ENCODE peak calls at places on chromosomes 11 and 22, in nine cellular contexts. One of them, this sample, is unnamed.

GRCh38 chr11:118211006-118211405 is 13.8 kb downstream of the JAML start:
- DNase-seq in HepG2: no peak
- DNase-seq in mesenchymal stem cell: no peak
- DNase-seq in HCT116: no peak
- DNase-seq in DND-41: no peak
- DNase-seq in neural progenitor cell: peak; percentile 82
- DNase-seq in hepatocyte: no peak
- DNase-seq in PC-3: no peak
- DNase-seq in neuronal stem cell: peak; percentile 50
- DNase-seq in this sample: peak; percentile 77

GRCh38 chr22:49761836-49762235 is 65.8 kb downstream of the BRD1 start:
- DNase-seq in PC-3: no peak
- DNase-seq in HepG2: no peak
- DNase-seq in DND-41: no peak
- DNase-seq in neural progenitor cell: no peak
- DNase-seq in neuronal stem cell: no peak
- DNase-seq in HCT116: no peak
- DNase-seq in hepatocyte: no peak
- DNase-seq in mesenchymal stem cell: no peak
- DNase-seq in this sample: no peak

GRCh38 chr22:27253108-27253507 is 548.4 kb downstream of the MN1 start:
- DNase-seq in HCT116: no peak
- DNase-seq in mesenchymal stem cell: no peak
- DNase-seq in hepatocyte: no peak
- DNase-seq in DND-41: no peak
- DNase-seq in neuronal stem cell: no peak
- DNase-seq in HepG2: no peak
- DNase-seq in PC-3: no peak
- DNase-seq in neural progenitor cell: no peak
- DNase-seq in this sample: no peak

GRCh38 chr11:16454284-16454683 is 97.9 kb upstream of the SOX6 start:
- DNase-seq in PC-3: no peak
- DNase-seq in DND-41: no peak
- DNase-seq in neural progenitor cell: no peak
- DNase-seq in mesenchymal stem cell: no peak
- DNase-seq in hepatocyte: no peak
- DNase-seq in HCT116: no peak
- DNase-seq in neuronal stem cell: no peak
- DNase-seq in HepG2: no peak
- DNase-seq in this sample: no peak

GRCh38 chr22:42994276-42994916 is 20.6 kb downstream of the PACSIN2 start:
- DNase-seq in HCT116: no peak
- DNase-seq in mesenchymal stem cell: no peak
- DNase-seq in neuronal stem cell: no peak
- DNase-seq in DND-41: no peak
- DNase-seq in HepG2: peak; percentile 27
- DNase-seq in PC-3: no peak
- DNase-seq in neural progenitor cell: no peak
- DNase-seq in hepatocyte: no peak
- DNase-seq in this sample: no peak

GRCh38 chr11:3989251-3989650 is 105.3 kb upstream of the RRM1 start:
- DNase-seq in DND-41: no peak
- DNase-seq in HCT116: no peak
- DNase-seq in neuronal stem cell: no peak
- DNase-seq in neural progenitor cell: peak; percentile 33
- DNase-seq in mesenchymal stem cell: peak; percentile 22
- DNase-seq in HepG2: no peak
- DNase-seq in hepatocyte: peak; percentile 23
- DNase-seq in PC-3: no peak
- DNase-seq in this sample: peak; percentile 83

GRCh38 chr22:43434601-43435311 is 22.9 kb downstream of the MPPED1 start:
- DNase-seq in HCT116: no peak
- DNase-seq in neural progenitor cell: no peak
- DNase-seq in DND-41: no peak
- DNase-seq in HepG2: no peak
- DNase-seq in mesenchymal stem cell: no peak
- DNase-seq in PC-3: no peak
- DNase-seq in hepatocyte: no peak
- DNase-seq in neuronal stem cell: no peak
- DNase-seq in this sample: no peak

GRCh38 chr11:79092791-79093313 is 348.0 kb downstream of the TENM4 start:
- DNase-seq in mesenchymal stem cell: peak; percentile 90
- DNase-seq in HepG2: no peak
- DNase-seq in PC-3: peak; percentile 98
- DNase-seq in HCT116: peak; percentile 13
- DNase-seq in neuronal stem cell: no peak
- DNase-seq in hepatocyte: no peak
- DNase-seq in neural progenitor cell: no peak
- DNase-seq in DND-41: no peak
- DNase-seq in this sample: no peak

GRCh38 chr22:36580371-36580770 is 51.4 kb upstream of the EIF3D start:
- DNase-seq in HepG2: no peak
- DNase-seq in DND-41: no peak
- DNase-seq in mesenchymal stem cell: no peak
- DNase-seq in HCT116: no peak
- DNase-seq in PC-3: no peak
- DNase-seq in neural progenitor cell: no peak
- DNase-seq in neuronal stem cell: no peak
- DNase-seq in hepatocyte: no peak
- DNase-seq in this sample: no peak

DNA sequence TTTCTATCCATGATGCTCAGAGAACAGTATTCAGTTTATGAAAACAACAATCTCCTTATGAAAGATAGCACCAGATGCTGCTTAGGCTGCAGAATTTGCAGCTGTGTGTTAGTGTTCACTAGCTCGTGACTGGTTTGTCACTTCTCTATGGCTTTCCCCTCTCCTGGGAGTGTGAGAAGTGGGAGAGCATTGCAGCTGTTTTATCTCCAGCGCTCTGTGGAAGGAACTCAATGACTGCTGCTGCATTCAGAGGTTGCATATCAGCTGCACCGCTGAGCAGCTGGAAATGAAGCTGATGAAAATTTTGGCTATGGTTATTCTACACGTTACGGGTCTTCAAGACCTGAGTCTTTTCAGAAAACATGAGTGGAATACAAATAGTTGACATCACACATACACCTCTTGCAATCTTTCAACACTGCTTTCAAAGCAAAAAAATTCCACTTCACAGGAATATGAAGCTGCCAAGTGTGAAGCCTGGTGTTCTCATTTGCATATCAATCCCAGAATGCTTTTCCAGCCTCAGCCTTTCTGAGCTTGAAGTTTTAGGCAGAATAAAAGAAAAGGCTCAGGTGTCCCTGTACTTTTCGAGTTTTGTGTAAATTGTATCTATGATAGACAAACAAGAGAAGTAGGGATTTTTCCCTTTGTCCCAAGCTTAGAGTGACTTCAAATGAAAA is 149.3 kb upstream of the DDI1 start:
- DNase-seq in HCT116: no peak
- DNase-seq in neural progenitor cell: no peak
- DNase-seq in DND-41: no peak
- DNase-seq in neuronal stem cell: no peak
- DNase-seq in mesenchymal stem cell: no peak
- DNase-seq in PC-3: no peak
- DNase-seq in hepatocyte: no peak
- DNase-seq in HepG2: no peak
- DNase-seq in this sample: no peak
- H2AFZ ChIP-seq in HCT116: no peak overlapping the region
- H2AFZ ChIP-seq in neural progenitor cell: no peak overlapping the region
- H2AFZ ChIP-seq in DND-41: no peak overlapping the region
- H2AFZ ChIP-seq in neuronal stem cell: peak overlapping the region; percentile 59
- H2AFZ ChIP-seq in mesenchymal stem cell: no peak overlapping the region
- H2AFZ ChIP-seq in PC-3: no peak overlapping the region
- H2AFZ ChIP-seq in hepatocyte: no peak overlapping the region
- H2AFZ ChIP-seq in HepG2: no peak overlapping the region
- H2AFZ ChIP-seq in this sample: no peak overlapping the region

GRCh38 chr11:114200351-114200750 is 95.8 kb upstream of the NNMT start:
- DNase-seq in DND-41: no peak
- DNase-seq in HepG2: no peak
- DNase-seq in PC-3: no peak
- DNase-seq in neuronal stem cell: no peak
- DNase-seq in mesenchymal stem cell: no peak
- DNase-seq in neural progenitor cell: no peak
- DNase-seq in HCT116: no peak
- DNase-seq in hepatocyte: no peak
- DNase-seq in this sample: no peak
- H2AFZ ChIP-seq in DND-41: no peak overlapping the region
- H2AFZ ChIP-seq in HepG2: no peak overlapping the region
- H2AFZ ChIP-seq in PC-3: no peak overlapping the region
- H2AFZ ChIP-seq in neuronal stem cell: no peak overlapping the region
- H2AFZ ChIP-seq in mesenchymal stem cell: no peak overlapping the region
- H2AFZ ChIP-seq in neural progenitor cell: no peak overlapping the region
- H2AFZ ChIP-seq in HCT116: no peak overlapping the region
- H2AFZ ChIP-seq in hepatocyte: no peak overlapping the region
- H2AFZ ChIP-seq in this sample: no peak overlapping the region

GRCh38 chr11:68004551-68005335 is 846 bp upstream of the UNC93B1 start:
- DNase-seq in neural progenitor cell: no peak
- DNase-seq in neuronal stem cell: no peak
- DNase-seq in DND-41: no peak
- DNase-seq in hepatocyte: no peak
- DNase-seq in HCT116: peak; percentile 84
- DNase-seq in mesenchymal stem cell: no peak
- DNase-seq in HepG2: no peak
- DNase-seq in PC-3: no peak
- DNase-seq in this sample: no peak

GRCh38 chr11:68003846-68004550 is at the start of gene UNC93B1:
- DNase-seq in DND-41: peak; percentile 55
- DNase-seq in PC-3: peak; percentile 92
- DNase-seq in HCT116: peak; percentile 67
- DNase-seq in neuronal stem cell: peak; percentile 47
- DNase-seq in HepG2: peak; percentile 80
- DNase-seq in hepatocyte: peak; percentile 88
- DNase-seq in mesenchymal stem cell: peak; percentile 78
- DNase-seq in neural progenitor cell: peak; percentile 81
- DNase-seq in this sample: peak; percentile 74

GRCh38 chr11:68002575-68002942 is 1.3 kb downstream of the UNC93B1 start:
- DNase-seq in DND-41: no peak
- DNase-seq in hepatocyte: no peak
- DNase-seq in neural progenitor cell: no peak
- DNase-seq in PC-3: no peak
- DNase-seq in HepG2: no peak
- DNase-seq in neuronal stem cell: no peak
- DNase-seq in HCT116: no peak
- DNase-seq in mesenchymal stem cell: no peak
- DNase-seq in this sample: no peak

GRCh38 chr11:67999704-68000103 is 4.2 kb downstream of the UNC93B1 start:
- DNase-seq in hepatocyte: no peak
- DNase-seq in neuronal stem cell: no peak
- DNase-seq in DND-41: no peak
- DNase-seq in PC-3: no peak
- DNase-seq in HepG2: no peak
- DNase-seq in mesenchymal stem cell: no peak
- DNase-seq in neural progenitor cell: no peak
- DNase-seq in HCT116: no peak
- DNase-seq in this sample: no peak

DNA sequence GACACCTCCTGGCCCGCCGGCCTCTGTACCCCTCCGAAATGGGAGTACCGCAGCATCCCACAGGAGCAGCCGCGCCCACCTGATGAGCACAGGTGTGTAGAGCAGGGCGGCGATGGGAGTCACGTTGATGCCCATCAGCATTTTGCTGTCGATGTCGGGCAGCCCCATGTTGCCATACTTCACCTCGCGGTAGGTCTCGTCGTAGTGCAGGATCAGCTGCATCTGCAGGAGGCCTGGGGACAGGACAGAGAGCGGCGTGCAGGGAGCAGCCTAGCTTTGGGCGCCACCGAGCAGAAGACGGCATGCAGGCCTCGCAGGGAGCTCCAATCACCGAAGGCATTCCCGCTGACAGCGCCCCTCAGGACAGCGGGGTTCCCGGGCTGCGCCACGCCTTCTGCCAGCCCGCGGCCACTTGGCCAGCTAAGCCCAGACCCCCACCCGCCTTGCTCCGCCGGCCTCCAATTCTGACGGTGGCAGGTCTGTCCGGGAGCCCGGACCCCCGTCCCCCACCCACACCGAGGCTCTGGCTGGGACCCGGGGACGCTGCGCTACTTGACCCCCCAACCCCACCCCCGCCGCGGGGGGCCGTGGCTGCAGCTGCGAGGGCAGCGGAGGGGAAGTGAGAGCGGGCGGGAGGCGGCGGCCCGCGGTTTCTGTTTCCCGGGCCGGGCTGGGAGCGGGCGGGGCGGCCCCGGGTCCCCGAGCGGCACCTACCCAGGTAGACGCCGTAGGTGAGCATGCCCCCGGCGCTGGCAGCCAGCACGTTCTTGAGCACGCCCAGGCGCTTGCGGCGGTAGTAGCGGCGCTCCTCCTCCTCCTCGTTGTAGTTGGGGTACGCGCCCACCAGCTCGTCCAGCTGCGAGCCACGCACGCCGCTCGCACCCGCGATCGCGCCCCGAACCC is 703 bp downstream of the UNC93B1 start:
- DNase-seq in HepG2: no peak
- DNase-seq in mesenchymal stem cell: no peak
- DNase-seq in PC-3: peak; percentile 48
- DNase-seq in neural progenitor cell: peak; percentile 62
- DNase-seq in HCT116: no peak
- DNase-seq in DND-41: no peak
- DNase-seq in hepatocyte: peak; percentile 58
- DNase-seq in neuronal stem cell: no peak
- DNase-seq in this sample: peak; percentile 70
- H2AFZ ChIP-seq in HepG2: no peak overlapping the region
- H2AFZ ChIP-seq in mesenchymal stem cell: peak overlapping the region; percentile 72
- H2AFZ ChIP-seq in PC-3: peak overlapping the region; percentile 85
- H2AFZ ChIP-seq in neural progenitor cell: peak overlapping the region; percentile 74
- H2AFZ ChIP-seq in HCT116: no peak overlapping the region
- H2AFZ ChIP-seq in DND-41: no peak overlapping the region
- H2AFZ ChIP-seq in hepatocyte: peak overlapping the region; percentile 63
- H2AFZ ChIP-seq in neuronal stem cell: peak overlapping the region; percentile 71
- H2AFZ ChIP-seq in this sample: peak overlapping the region; percentile 74

DNA sequence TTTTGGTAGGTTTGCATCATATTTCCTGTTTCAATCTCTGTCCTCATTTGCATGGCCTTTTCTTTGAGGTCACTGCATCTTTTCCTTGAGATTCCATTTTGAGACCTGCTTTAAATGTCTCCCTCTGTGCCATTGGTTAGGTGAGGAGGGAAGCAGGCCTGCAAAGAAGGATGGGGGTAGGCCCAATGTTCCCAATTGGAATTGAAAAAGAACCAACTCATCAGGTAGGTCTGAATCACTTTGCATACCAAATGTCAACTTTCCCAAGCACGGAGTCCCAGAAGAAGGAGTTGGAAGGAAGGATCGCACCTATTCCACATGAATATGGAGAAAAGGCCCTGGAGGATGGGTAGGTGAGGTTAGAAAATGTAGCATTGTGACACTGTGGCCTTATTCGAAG is 318.5 kb downstream of the BLID start:
- DNase-seq in neuronal stem cell: no peak
- DNase-seq in neural progenitor cell: no peak
- DNase-seq in mesenchymal stem cell: no peak
- DNase-seq in hepatocyte: no peak
- DNase-seq in DND-41: no peak
- DNase-seq in PC-3: no peak
- DNase-seq in HepG2: no peak
- DNase-seq in HCT116: no peak
- DNase-seq in this sample: no peak
- H2AFZ ChIP-seq in neuronal stem cell: peak overlapping the region; percentile 55
- H2AFZ ChIP-seq in neural progenitor cell: peak overlapping the region; percentile 35
- H2AFZ ChIP-seq in mesenchymal stem cell: no peak overlapping the region
- H2AFZ ChIP-seq in hepatocyte: no peak overlapping the region
- H2AFZ ChIP-seq in DND-41: no peak overlapping the region
- H2AFZ ChIP-seq in PC-3: no peak overlapping the region
- H2AFZ ChIP-seq in HepG2: no peak overlapping the region
- H2AFZ ChIP-seq in HCT116: no peak overlapping the region
- H2AFZ ChIP-seq in this sample: peak overlapping the region; percentile 48